ENCODE peak calls at places on chromosome 10, in seven cellular contexts. U is BJ, Y is left ventricle myocardium inferior, H is HCT116, J is bronchial epithelial cell, D is brain microvascular endothelial cell, I is Peyer's patch. A is an unnamed sample.

GRCh38 chr10:96646774-96647173 is 60.0 kb upstream of the TM9SF3 start:
- DNase-seq in U (no peak), Y (no peak), H (no peak), J (no peak), D (no peak), I (no peak), A (no peak)

GRCh38 chr10:79070091-79070610 is 1.4 kb downstream of the ZMIZ1 start:
- DNase-seq in U (no peak), Y (peak; percentile 67), H (no peak), J (no peak), D (no peak), I (peak; percentile 60), A (no peak)

GRCh38 chr10:43138757-43139241 is 554 bp downstream of the CSGALNACT2 start:
- DNase-seq in U (no peak), Y (no peak), H (no peak), J (peak; percentile 42), D (peak; percentile 35), I (peak; percentile 72), A (no peak)

GRCh38 chr10:93435621-93436385 is 46.3 kb downstream of the MYOF start:
- DNase-seq in U (no peak), Y (no peak), H (no peak), J (no peak), D (peak; percentile 61), I (no peak), A (peak; percentile 70)

GRCh38 chr10:31129880-31130405 is 98.3 kb upstream of the ZNF438 start:
- DNase-seq in U (no peak), Y (no peak), H (no peak), J (no peak), D (no peak), I (no peak), A (no peak)

GRCh38 chr10:86155034-86155656 is 211.4 kb downstream of the GRID1 start:
- DNase-seq in U (no peak), Y (no peak), H (no peak), J (no peak), D (no peak), I (no peak), A (no peak)

GRCh38 chr10:123771877-123772644 is 105.9 kb downstream of the GPR26 start:
- DNase-seq in U (no peak), Y (no peak), H (no peak), J (no peak), D (no peak), I (no peak), A (no peak)

GRCh38 chr10:114499630-114500190 is 95.4 kb upstream of the AFAP1L2 start:
- DNase-seq in U (no peak), Y (no peak), H (no peak), J (peak; percentile 99), D (no peak), I (peak; percentile 92), A (no peak)

GRCh38 chr10:122878799-122879338 is 512 bp downstream of the FAM24B start:
- DNase-seq in U (no peak), Y (no peak), H (no peak), J (peak; percentile 47), D (no peak), I (no peak), A (no peak)

GRCh38 chr10:86178401-86179142 is 188.0 kb downstream of the GRID1 start:
- DNase-seq in U (no peak), Y (no peak), H (peak; percentile 4), J (no peak), D (no peak), I (peak; percentile 47), A (no peak)

GRCh38 chr10:83374741-83375140 is 764.6 kb upstream of the GHITM start:
- DNase-seq in U (no peak), Y (no peak), H (no peak), J (no peak), D (no peak), I (no peak), A (no peak)

GRCh38 chr10:119208553-119208940 is 1.2 kb downstream of the GRK5 start:
- DNase-seq in U (no peak), Y (no peak), H (no peak), J (peak; percentile 49), D (no peak), I (no peak), A (no peak)

GRCh38 chr10:128820663-128821062 is 646.4 kb upstream of the MGMT start:
- DNase-seq in U (no peak), Y (no peak), H (no peak), J (no peak), D (no peak), I (no peak), A (no peak)

GRCh38 chr10:104321716-104322415 is 16.4 kb downstream of the ITPRIP start:
- DNase-seq in U (no peak), Y (no peak), H (no peak), J (no peak), D (no peak), I (no peak), A (no peak)

GRCh38 chr10:49139000-49139865 is 5.4 kb upstream of the FAM170B start:
- DNase-seq in U (peak; percentile 74), Y (no peak), H (no peak), J (no peak), D (peak; percentile 74), I (no peak), A (no peak)

GRCh38 chr10:24396396-24396795 is 187.5 kb downstream of the KIAA1217 start:
- DNase-seq in U (no peak), Y (no peak), H (no peak), J (no peak), D (no peak), I (no peak), A (no peak)

GRCh38 chr10:76428541-76429330 is 997.3 kb downstream of the LRMDA start:
- DNase-seq in U (peak; percentile 50), Y (no peak), H (no peak), J (peak; percentile 72), D (peak; percentile 92), I (no peak), A (peak; percentile 85)

GRCh38 chr10:76420725-76421124 is 989.3 kb downstream of the LRMDA start:
- DNase-seq in U (no peak), Y (no peak), H (no peak), J (no peak), D (no peak), I (no peak), A (no peak)

DNA sequence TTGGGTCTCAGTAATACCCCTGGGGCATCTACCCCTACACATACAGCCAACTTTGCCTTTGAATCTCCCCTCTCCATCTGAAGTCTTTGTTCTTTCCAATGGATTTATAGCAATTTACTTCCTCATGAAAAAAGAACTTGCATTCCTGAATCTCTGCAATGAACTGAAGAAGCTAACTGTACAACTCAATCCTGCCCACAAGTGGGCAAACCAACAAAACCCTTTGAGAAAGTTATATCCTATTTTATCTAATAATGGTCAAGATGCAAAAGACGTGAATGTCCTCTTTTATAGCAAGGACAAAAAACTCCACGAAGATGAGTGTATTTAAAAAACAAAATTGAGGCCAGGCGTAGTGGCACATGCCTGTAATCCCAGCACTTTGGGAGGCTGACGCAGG is 991.3 kb downstream of the LRMDA start:
- DNase-seq in U (no peak), Y (no peak), H (no peak), J (no peak), D (no peak), I (no peak), A (no peak)
- TF ChIP-seq CTCF in U (peak; percentile 28), Y (peak; percentile 21), H (no peak), J (no peak), D (peak; percentile 19), I (no peak), A (no peak)

DNA sequence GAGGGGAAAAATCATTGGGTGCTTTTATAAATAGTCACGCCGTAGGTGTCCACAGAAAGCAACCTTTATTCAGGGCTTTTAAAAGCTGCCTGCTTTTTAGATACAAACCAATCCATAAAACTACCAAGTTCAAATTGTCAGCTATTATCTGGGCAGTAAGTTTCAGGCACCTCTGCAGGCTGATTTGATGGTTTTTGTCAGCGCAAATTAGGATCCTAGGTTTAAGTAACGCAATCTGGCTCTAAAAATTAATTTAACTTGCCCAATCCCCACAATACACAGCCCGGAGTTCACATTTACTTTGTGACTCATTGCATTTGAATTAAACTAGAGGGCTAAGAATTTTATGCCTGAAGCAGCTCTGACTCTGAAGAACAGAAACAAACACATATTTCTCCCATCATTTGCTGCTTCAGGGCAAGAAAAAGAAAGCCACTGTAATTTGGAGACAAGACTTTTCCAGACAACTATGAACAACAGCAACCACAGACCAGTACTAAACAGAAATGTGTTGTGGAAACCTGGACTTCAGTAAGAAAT is 43.3 kb downstream of the NRP1 start:
- DNase-seq in U (peak; percentile 97), Y (no peak), H (no peak), J (peak; percentile 89), D (peak; percentile 68), I (no peak), A (no peak)
- H3K4me3 ChIP-seq in U (no peak overlapping the region), Y (peak overlapping the region; percentile 7), H (peak overlapping the region; percentile 27), J (no peak overlapping the region), D (no peak overlapping the region), I (no peak overlapping the region), A (no peak overlapping the region)

GRCh38 chr10:34905200-34905927 is 90.3 kb upstream of the PARD3 start:
- DNase-seq in U (no peak), Y (no peak), H (no peak), J (peak; percentile 37), D (no peak), I (peak; percentile 25), A (no peak)
- TF ChIP-seq CTCF in U (no peak), Y (no peak), H (no peak), J (no peak), D (no peak), I (no peak), A (no peak)

GRCh38 chr10:77925410-77925794 is 1.2 kb downstream of the DLG5 start:
- DNase-seq in U (no peak), Y (no peak), H (no peak), J (peak; percentile 43), D (no peak), I (no peak), A (no peak)
- H3K4me3 ChIP-seq in U (peak overlapping the region; percentile 92), Y (peak overlapping the region; percentile 96), H (peak overlapping the region; percentile 73), J (peak overlapping the region; percentile 72), D (peak overlapping the region; percentile 76), I (peak overlapping the region; percentile 68), A (peak overlapping the region; percentile 63)